ENCODE peak calls at places on chromosome 16, in seven cellular contexts. W, D, P, I, S, G and M are unnamed samples.

GRCh38 chr16:54547052-54547451 is 260.5 kb upstream of the IRX3 start:
- DNase-seq in D (no peak), S (no peak), P (no peak), W (no peak), G (no peak), I (no peak), M (no peak)

GRCh38 chr16:28309811-28310311 is 17.5 kb downstream of the SBK1 start:
- DNase-seq in P (no peak), D (peak; percentile 82), I (no peak), W (no peak), S (no peak), G (no peak), M (no peak)

GRCh38 chr16:49644143-49644460 is 211.8 kb downstream of the ZNF423 start:
- DNase-seq in P (no peak), G (no peak), S (no peak), D (no peak), W (no peak), I (no peak), M (no peak)

GRCh38 chr16:66851166-66851964 is 7.2 kb downstream of the CA7 start:
- DNase-seq in P (no peak), S (no peak), W (no peak), D (no peak), I (no peak), G (no peak), M (no peak)

GRCh38 chr16:89320717-89321501 is 103.4 kb downstream of the ZNF778 start:
- DNase-seq in G (no peak), S (no peak), I (peak; percentile 79), W (no peak), P (no peak), D (no peak), M (no peak)

GRCh38 chr16:31355701-31356100 is 725 bp downstream of the ITGAX start:
- DNase-seq in D (no peak), G (no peak), P (no peak), W (no peak), I (peak; percentile 9), S (no peak), M (no peak)

GRCh38 chr16:55842369-55843104 is 9.6 kb upstream of the CES1 start:
- DNase-seq in D (peak; percentile 13), G (peak; percentile 40), S (peak; percentile 52), P (peak; percentile 35), I (no peak), W (peak; percentile 17), M (no peak)

GRCh38 chr16:19898924-19899604 is 14.4 kb upstream of the GPRC5B start:
- DNase-seq in W (peak; percentile 32), D (peak; percentile 37), S (peak; percentile 55), I (no peak), P (peak; percentile 43), G (peak; percentile 48), M (peak; percentile 18)

GRCh38 chr16:70252355-70252988 is 732 bp upstream of the EXOSC6 start:
- DNase-seq in I (no peak), P (no peak), W (no peak), G (no peak), S (peak; percentile 68), D (no peak), M (no peak)

GRCh38 chr16:79664407-79664806 is 63.9 kb upstream of the MAF start:
- DNase-seq in D (no peak), P (no peak), S (no peak), G (no peak), W (no peak), I (no peak), M (no peak)

GRCh38 chr16:49653577-49653976 is 202.3 kb downstream of the ZNF423 start:
- DNase-seq in G (no peak), S (no peak), P (no peak), W (no peak), I (no peak), D (no peak), M (no peak)

GRCh38 chr16:73196670-73197069 is 148.7 kb upstream of the ZFHX3 start:
- DNase-seq in W (peak; percentile 59), P (peak; percentile 37), I (peak; percentile 64), G (peak; percentile 49), D (peak; percentile 1), S (peak; percentile 81), M (peak; percentile 13)

GRCh38 chr16:55625843-55626242 is 29.9 kb upstream of the SLC6A2 start:
- DNase-seq in I (no peak), S (no peak), G (no peak), W (no peak), P (no peak), D (no peak), M (no peak)

GRCh38 chr16:67881557-67882220 is 3.0 kb upstream of the NRN1L start:
- DNase-seq in W (no peak), G (no peak), P (no peak), D (no peak), S (no peak), I (peak; percentile 80), M (no peak)

GRCh38 chr16:85170066-85171003 is 58.1 kb upstream of the CIBAR2 start:
- DNase-seq in D (no peak), G (no peak), W (no peak), P (no peak), I (no peak), S (no peak), M (no peak)

GRCh38 chr16:84175351-84176081 is 11.3 kb downstream of the TAF1C start:
- DNase-seq in D (peak; percentile 60), P (peak; percentile 59), I (peak; percentile 55), W (no peak), S (peak; percentile 42), G (peak; percentile 87), M (no peak)

GRCh38 chr16:85086347-85087291 is 25.7 kb downstream of the CIBAR2 start:
- DNase-seq in P (peak; percentile 48), D (peak; percentile 72), G (peak; percentile 85), W (peak; percentile 37), I (peak; percentile 76), S (peak; percentile 69), M (peak; percentile 60)